ENCODE peak calls at places on chromosomes 13 and 19, in nine cellular contexts. T is stomach, A is spleen, J is breast epithelium, C is sigmoid colon, I is transverse colon, O is HCT116, H is suprapubic skin, K is upper lobe of left lung. L is an unnamed sample.

GRCh38 chr13:94702181-94703041 is 9.9 kb downstream of the SOX21 start:
- DNase-seq in J (no peak), A (no peak), C (no peak), H (no peak), I (no peak), K (peak), O (no peak), T (no peak), L (no peak)

GRCh38 chr13:74210693-74211393 is 76.6 kb upstream of the KLF12 start:
- DNase-seq in H (no peak), O (no peak), K (no peak), C (no peak), I (no peak), J (no peak), T (peak), A (no peak), L (peak)

GRCh38 chr13:59437902-59438301 is 725.8 kb downstream of the DIAPH3 start:
- DNase-seq in O (no peak), I (no peak), A (no peak), J (no peak), K (no peak), T (no peak), C (no peak), H (no peak), L (no peak)

GRCh38 chr13:76992548-76993001 is 694 bp downstream of the CLN5 start:
- DNase-seq in I (peak), O (no peak), T (no peak), C (no peak), A (no peak), K (no peak), H (peak), J (peak), L (peak)

GRCh38 chr13:79448413-79448812 is 32.5 kb upstream of the NDFIP2 start:
- DNase-seq in O (no peak), H (no peak), K (no peak), C (no peak), A (no peak), J (no peak), T (no peak), I (no peak), L (peak)

GRCh38 chr13:31803327-31803726 is 64.0 kb downstream of the RXFP2 start:
- DNase-seq in A (no peak), I (no peak), O (no peak), J (no peak), H (no peak), T (no peak), K (no peak), C (no peak), L (no peak)

GRCh38 chr19:44847144-44848035 is 1.3 kb downstream of the NECTIN2 start:
- DNase-seq in J (peak), K (peak), C (peak), A (peak), H (peak), O (peak), I (peak), T (peak), L (peak)

GRCh38 chr19:57887195-57887941 is 1.5 kb downstream of the ZNF814 start:
- DNase-seq in T (no peak), O (no peak), C (no peak), J (no peak), K (no peak), A (no peak), I (peak), H (no peak), L (no peak)

GRCh38 chr19:883661-884211 is 9.3 kb downstream of the MED16 start:
- DNase-seq in J (no peak), I (no peak), H (no peak), O (peak), A (no peak), T (no peak), K (peak), C (no peak), L (no peak)

GRCh38 chr13:34265016-34265692 is 447.2 kb downstream of the RFC3 start:
- DNase-seq in J (no peak), A (no peak), I (no peak), O (no peak), K (no peak), C (no peak), T (no peak), H (no peak), L (peak)

GRCh38 chr19:38079926-38080380 is 144.1 kb downstream of the DPF1 start:
- DNase-seq in I (no peak), K (no peak), C (no peak), J (no peak), T (peak), O (no peak), H (no peak), A (no peak), L (peak)

GRCh38 chr19:4103073-4103418 is 20.9 kb downstream of the MAP2K2 start:
- DNase-seq in H (no peak), C (no peak), K (no peak), O (no peak), I (no peak), A (no peak), J (no peak), T (no peak), L (no peak)

GRCh38 chr19:54311486-54311885 is 1.5 kb downstream of the LILRA5 start:
- DNase-seq in K (no peak), H (no peak), C (no peak), I (no peak), T (no peak), A (no peak), O (no peak), J (no peak), L (no peak)

GRCh38 chr13:46359731-46360130 is 27.3 kb downstream of the RUBCNL start:
- DNase-seq in I (no peak), A (no peak), H (no peak), C (no peak), J (no peak), K (no peak), T (no peak), O (no peak), L (no peak)

GRCh38 chr19:21092107-21092506 is 10.1 kb downstream of the ZNF714 start:
- DNase-seq in H (no peak), C (no peak), O (no peak), A (no peak), T (no peak), I (no peak), K (no peak), J (no peak), L (no peak)

GRCh38 chr13:46172531-46172991 is 9.4 kb downstream of the LCP1 start:
- DNase-seq in K (no peak), A (peak), O (no peak), I (peak), C (no peak), J (no peak), H (no peak), T (no peak), L (no peak)

GRCh38 chr13:82356667-82357066 is 1525.6 kb downstream of the SLITRK1 start:
- DNase-seq in I (no peak), J (no peak), A (no peak), O (no peak), H (no peak), T (no peak), C (no peak), K (no peak), L (no peak)

GRCh38 chr19:11457115-11457514 is 21.7 kb downstream of the PRKCSH start:
- DNase-seq in T (no peak), H (no peak), J (no peak), C (no peak), K (no peak), A (no peak), O (no peak), I (no peak), L (no peak)

GRCh38 chr13:20997301-20998061 is 63.9 kb downstream of the LATS2 start:
- DNase-seq in K (no peak), O (no peak), I (no peak), H (no peak), C (no peak), J (no peak), T (no peak), A (no peak), L (peak)

GRCh38 chr19:36488816-36489138 is 584 bp downstream of the ZNF566 start:
- DNase-seq in I (no peak), T (no peak), H (no peak), O (peak), C (no peak), J (no peak), A (no peak), K (no peak), L (no peak)

GRCh38 chr19:43372462-43372861 is 19.0 kb downstream of the CD177 start:
- DNase-seq in K (no peak), T (no peak), A (peak), H (no peak), C (no peak), J (no peak), O (no peak), I (no peak), L (no peak)

GRCh38 chr13:30884543-30884942 is 21.5 kb upstream of the MEDAG start:
- DNase-seq in I (no peak), K (no peak), C (no peak), J (no peak), O (no peak), T (no peak), H (no peak), A (no peak), L (no peak)

GRCh38 chr19:12156254-12157058 is at the start of gene ZNF625:
- DNase-seq in A (peak), O (no peak), T (peak), H (peak), J (peak), C (peak), I (peak), K (peak), L (peak)

GRCh38 chr19:18093439-18094161 is 4.0 kb upstream of the MAST3 start:
- DNase-seq in A (no peak), J (no peak), K (no peak), I (no peak), O (peak), H (no peak), C (no peak), T (no peak), L (no peak)

GRCh38 chr19:54707932-54708331 is 16.3 kb upstream of the KIR3DL3 start:
- DNase-seq in T (no peak), O (no peak), J (no peak), C (no peak), K (peak), A (peak), I (peak), H (no peak), L (no peak)

GRCh38 chr19:611506-611869 is 21.8 kb downstream of the HCN2 start:
- DNase-seq in C (no peak), H (no peak), I (no peak), T (no peak), J (no peak), A (no peak), K (no peak), O (no peak), L (no peak)

GRCh38 chr13:103324641-103325040 is 258.4 kb upstream of the SLC10A2 start:
- DNase-seq in O (no peak), C (no peak), T (no peak), A (no peak), J (no peak), K (no peak), H (no peak), I (no peak), L (no peak)

GRCh38 chr19:31905980-31906948 is 439.1 kb upstream of the ZNF507 start:
- DNase-seq in K (no peak), J (no peak), I (peak), A (no peak), H (peak), C (peak), O (no peak), T (no peak), L (no peak)

GRCh38 chr19:52992109-52993004 is 21.4 kb upstream of the ERVV-1 start:
- DNase-seq in T (peak), J (peak), O (no peak), A (peak), H (peak), I (peak), K (peak), C (peak), L (peak)

GRCh38 chr13:69094485-69094884 is 1013.1 kb upstream of the ATXN8OS start:
- DNase-seq in I (no peak), C (no peak), J (no peak), T (no peak), H (no peak), K (no peak), O (no peak), A (no peak), L (no peak)

GRCh38 chr19:6065685-6066365 is 44.5 kb downstream of the RFX2 start:
- DNase-seq in K (no peak), A (no peak), T (no peak), H (peak), I (peak), C (no peak), O (no peak), J (no peak), L (peak)

GRCh38 chr13:43005460-43006236 is 13.6 kb upstream of the EPSTI1 start:
- DNase-seq in H (no peak), C (no peak), J (no peak), O (no peak), A (no peak), T (no peak), I (no peak), K (no peak), L (peak)

GRCh38 chr13:102799544-102800144 is 725 bp downstream of the BIVM start:
- DNase-seq in I (peak), J (no peak), A (peak), O (no peak), T (peak), C (peak), H (peak), K (peak), L (no peak)

GRCh38 chr13:93771229-93771628 is 544.6 kb downstream of the GPC6 start:
- DNase-seq in K (no peak), C (no peak), J (no peak), T (no peak), O (no peak), A (no peak), H (no peak), I (no peak), L (no peak)

GRCh38 chr13:35789335-35790166 is 313.1 kb upstream of the MAB21L1 start:
- DNase-seq in J (no peak), C (no peak), A (no peak), O (peak), T (no peak), K (no peak), I (no peak), H (no peak), L (peak)

GRCh38 chr19:21856751-21857150 is 20.8 kb upstream of the ZNF43 start:
- DNase-seq in H (no peak), A (no peak), I (no peak), K (no peak), O (no peak), T (no peak), J (no peak), C (no peak), L (no peak)

GRCh38 chr13:84303035-84303434 is 420.8 kb upstream of the SLITRK1 start:
- DNase-seq in K (no peak), O (no peak), I (no peak), A (no peak), J (no peak), H (no peak), C (no peak), T (no peak), L (no peak)

GRCh38 chr13:23271331-23271730 is 90.6 kb downstream of the SGCG start:
- DNase-seq in T (no peak), K (no peak), C (no peak), H (no peak), J (no peak), O (no peak), A (no peak), I (no peak), L (no peak)

GRCh38 chr13:27789495-27790303 is 2.6 kb upstream of the GSX1 start:
- DNase-seq in C (no peak), T (no peak), O (no peak), H (no peak), A (no peak), K (peak), J (no peak), I (no peak), L (no peak)

GRCh38 chr19:8592231-8593009 is 15.2 kb upstream of the MYO1F start:
- DNase-seq in K (peak), A (peak), H (peak), C (peak), T (peak), I (peak), J (peak), O (no peak), L (peak)
- TF ChIP-seq POLR2AphosphoS5 in K (no peak), A (peak), H (no peak), C (peak), T (no peak), I (peak), J (peak), O (no peak), L (no peak)

GRCh38 chr13:51262501-51263211 is 40.5 kb downstream of the FAM124A start:
- DNase-seq in J (no peak), T (no peak), A (no peak), K (no peak), H (no peak), C (peak), O (no peak), I (no peak), L (no peak)
- TF ChIP-seq CTCF in J (no peak), T (no peak), A (no peak), K (no peak), H (no peak), C (no peak), O (peak), I (no peak), L (no peak)

GRCh38 chr19:34961775-34962174 is 2.3 kb downstream of the ZNF792 start:
- DNase-seq in H (no peak), I (no peak), C (no peak), J (no peak), A (no peak), O (no peak), T (no peak), K (no peak), L (no peak)

GRCh38 chr19:34962281-34962944 is 1.6 kb downstream of the ZNF792 start:
- DNase-seq in J (no peak), O (no peak), C (no peak), A (no peak), H (no peak), T (no peak), I (no peak), K (no peak), L (peak)

GRCh38 chr19:34962945-34963530 is 991 bp downstream of the ZNF792 start:
- DNase-seq in H (no peak), K (no peak), C (no peak), A (peak), I (no peak), J (no peak), O (no peak), T (no peak), L (peak)

GRCh38 chr19:34964598-34964997 is 569 bp upstream of the ZNF792 start:
- DNase-seq in K (no peak), A (no peak), C (no peak), J (no peak), T (no peak), O (no peak), I (no peak), H (no peak), L (no peak)

DNA sequence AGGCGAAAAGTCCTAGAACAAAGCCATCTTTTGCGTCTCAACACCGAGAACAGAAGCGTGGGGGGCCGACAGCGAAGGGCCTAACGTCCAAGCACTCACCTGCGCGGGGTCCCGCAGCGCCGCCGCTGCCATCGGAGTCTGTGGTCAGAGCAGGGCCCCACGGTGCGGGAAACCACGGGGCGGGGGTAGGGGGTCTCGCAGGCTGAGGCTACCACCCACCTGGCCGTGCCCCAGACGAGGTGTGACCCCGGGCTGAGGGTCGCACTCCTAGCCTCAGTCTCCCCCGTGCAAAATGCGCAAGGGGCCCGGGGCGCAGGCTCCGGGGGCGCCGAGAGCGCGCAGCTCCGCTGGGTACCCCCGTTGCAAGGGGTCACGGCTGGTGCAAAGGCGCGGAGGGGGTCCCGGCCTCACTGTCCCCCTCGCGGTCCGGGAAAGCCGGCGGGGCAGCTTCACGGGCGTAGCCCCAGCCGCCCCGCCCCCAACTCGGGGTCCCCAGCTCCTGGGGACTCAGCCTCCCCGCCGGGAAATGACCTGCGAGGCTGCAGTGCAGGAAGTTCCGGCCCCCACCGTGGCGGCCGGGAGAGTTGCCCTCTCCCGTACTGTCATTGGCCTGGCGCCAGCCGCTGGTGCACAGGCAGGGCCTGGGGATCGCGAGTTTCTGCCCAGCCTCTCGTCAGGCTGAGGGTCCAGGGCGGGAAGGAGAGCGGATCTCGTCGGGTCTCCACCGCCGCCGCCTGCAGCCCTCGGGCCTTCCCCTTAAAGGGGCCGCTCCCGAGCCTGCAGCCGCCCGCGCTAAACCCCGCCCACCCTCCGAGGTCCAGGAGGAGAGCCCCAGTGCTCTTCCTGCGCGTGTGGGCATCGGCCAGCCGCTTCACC is at the start of gene ZNF792:
- DNase-seq in I (peak), C (peak), O (peak), A (peak), J (peak), T (peak), K (peak), H (peak), L (peak)
- TF ChIP-seq POLR2A in I (peak), C (no peak), O (no peak), A (no peak), J (no peak), T (no peak), K (no peak), H (no peak), L (peak)

DNA sequence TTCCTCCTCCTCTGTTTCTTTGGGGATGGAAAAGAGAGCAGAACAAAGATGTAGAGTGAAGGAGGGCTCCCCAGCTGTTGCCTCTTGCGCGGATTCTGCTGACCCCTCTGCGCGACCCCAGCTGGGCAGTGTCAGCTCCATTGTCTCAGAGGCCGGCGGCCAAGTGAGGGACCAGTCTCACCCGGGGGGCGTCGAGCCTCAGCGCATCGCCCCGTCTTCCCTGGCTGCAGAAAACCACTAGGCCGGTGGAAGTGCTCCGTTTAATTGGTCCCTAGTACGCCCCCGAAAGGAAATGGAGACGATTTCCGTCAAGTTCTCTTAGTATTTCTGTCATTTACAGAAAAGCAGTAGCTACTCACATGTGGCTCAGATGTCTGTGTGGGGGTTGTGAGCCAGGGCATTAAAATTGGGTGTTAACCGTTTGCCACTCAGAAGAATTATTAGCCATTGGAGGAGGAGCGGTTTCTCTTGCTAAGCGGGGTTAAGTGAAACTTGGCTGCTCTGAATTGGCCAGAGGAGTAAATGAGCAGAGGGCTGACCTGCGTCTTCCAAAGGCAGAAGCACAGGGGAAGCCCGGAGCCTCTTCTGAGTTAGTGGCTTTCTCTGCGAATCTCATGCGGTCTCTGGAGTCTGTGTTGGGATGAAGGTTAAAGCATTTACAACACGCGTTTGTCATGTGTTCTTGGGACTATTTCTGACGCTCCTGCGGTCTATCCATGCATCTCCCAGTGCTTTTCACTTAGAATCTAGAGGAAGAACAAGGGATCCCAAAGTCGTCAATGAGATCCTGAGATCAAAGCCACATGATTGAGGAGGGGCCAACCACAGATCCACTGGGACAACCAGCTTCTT is 132.8 kb upstream of the MYO16 start:
- DNase-seq in K (peak), C (no peak), J (no peak), O (no peak), T (no peak), A (no peak), I (no peak), H (no peak), L (no peak)
- TF ChIP-seq POLR2AphosphoS5 in K (no peak), C (no peak), J (no peak), O (no peak), T (no peak), A (no peak), I (no peak), H (no peak), L (no peak)

L was measured in endothelial cell of umbilical vein.